ENCODE peak calls at places on chromosomes 3 and 15, in ten cellular contexts. R is AML-193; J is activated T-cell treated with anti-CD3 and anti-CD28 coated beads, Interleukin-2, amount 50 U/mL, for 24 hours; H is mucosa of gallbladder; Z is NCI-H187 treated with DMSO at 0.1 percent for 48 hours; O is activated CD4-positive, CD25-positive, alpha-beta regulatory T cell treated with anti-CD3 and anti-CD28 coated beads, Interleukin-2, amount 50 U/mL, for 72 hours; M is epithelial cell of prostate; N is cerebellar nuclear complex; A is mammary epithelial cell; D is NCI-H1092. K is an unnamed sample.

GRCh38 chr3:157122116-157122515 is 37.8 kb downstream of the CCNL1 start:
- DNase-seq in H (no peak), A (peak), N (no peak), O (no peak), D (no peak), J (no peak), M (peak), Z (no peak), R (no peak), K (no peak)

GRCh38 chr3:159872374-159873109 is 116.1 kb upstream of the IL12A start:
- DNase-seq in H (no peak), J (no peak), Z (no peak), R (no peak), A (peak), D (no peak), O (no peak), N (no peak), M (peak), K (no peak)

GRCh38 chr15:75347222-75348033 is 589 bp downstream of the NEIL1 start:
- DNase-seq in H (peak), M (no peak), A (no peak), D (no peak), J (peak), R (no peak), Z (no peak), O (peak), N (no peak), K (no peak)

GRCh38 chr3:126982522-126983175 is at the start of gene PLXNA1:
- DNase-seq in J (peak), A (peak), M (no peak), R (peak), Z (no peak), H (peak), D (peak), O (peak), N (no peak), K (no peak)

GRCh38 chr15:96412045-96412918 is 81.8 kb downstream of the NR2F2 start:
- DNase-seq in Z (no peak), N (no peak), O (no peak), J (no peak), H (no peak), D (no peak), R (no peak), A (no peak), M (no peak), K (no peak)

GRCh38 chr3:111584724-111585123 is 10.4 kb downstream of the ZBED2 start:
- DNase-seq in A (peak), Z (no peak), D (no peak), J (no peak), H (no peak), M (no peak), R (no peak), N (no peak), O (no peak), K (no peak)

GRCh38 chr15:67103432-67103831 is 38.0 kb downstream of the SMAD3 start:
- DNase-seq in J (no peak), R (no peak), M (no peak), D (no peak), Z (no peak), O (no peak), H (no peak), A (no peak), N (no peak), K (no peak)

GRCh38 chr3:50486219-50486888 is 17.1 kb downstream of the CACNA2D2 start:
- DNase-seq in M (no peak), A (no peak), Z (no peak), H (no peak), N (no peak), O (no peak), J (no peak), R (no peak), D (no peak), K (no peak)

GRCh38 chr3:168828943-168829342 is 733.2 kb upstream of the GOLIM4 start:
- DNase-seq in M (no peak), J (no peak), A (no peak), H (no peak), R (no peak), D (no peak), N (no peak), Z (no peak), O (no peak), K (no peak)

GRCh38 chr3:89419647-89420141 is 312.3 kb downstream of the EPHA3 start:
- DNase-seq in M (no peak), J (no peak), O (no peak), N (no peak), H (no peak), Z (no peak), A (peak), R (no peak), D (no peak), K (no peak)

GRCh38 chr15:92407343-92407742 is 13.7 kb downstream of the ST8SIA2 start:
- DNase-seq in A (no peak), R (no peak), Z (no peak), N (no peak), M (no peak), D (no peak), J (no peak), O (no peak), H (no peak), K (no peak)

GRCh38 chr3:15952543-15953175 is 154.9 kb upstream of the ANKRD28 start:
- DNase-seq in D (no peak), Z (no peak), O (no peak), N (no peak), R (no peak), H (no peak), A (no peak), J (no peak), M (no peak), K (no peak)

GRCh38 chr3:37964716-37965115 is 25.9 kb upstream of the VILL start:
- DNase-seq in O (no peak), J (no peak), M (no peak), H (no peak), N (no peak), A (no peak), R (no peak), D (no peak), Z (no peak), K (no peak)

GRCh38 chr3:104069114-104069513 is 1297.6 kb upstream of the ALCAM start:
- DNase-seq in M (no peak), N (no peak), A (peak), Z (no peak), D (no peak), O (no peak), R (no peak), J (no peak), H (no peak), K (no peak)

GRCh38 chr15:42267286-42267685 is 5.7 kb upstream of the GANC start:
- DNase-seq in M (no peak), J (no peak), A (no peak), Z (no peak), D (no peak), O (no peak), H (no peak), N (no peak), R (no peak), K (no peak)

GRCh38 chr15:49247556-49248102 is 77.6 kb downstream of the GALK2 start:
- DNase-seq in O (no peak), A (no peak), N (no peak), H (no peak), R (no peak), J (no peak), M (no peak), Z (no peak), D (no peak), K (no peak)

K was measured in C1 segment of cervical spinal cord.